ENCODE peak calls at places on chromosomes 3 and 15, in ten cellular contexts. U, C, W, V, T, H, M, N, X and J are unnamed samples.

GRCh38 chr3:105513042-105513441 is 146.3 kb downstream of the ALCAM start:
- DNase-seq in U (no peak), C (no peak), W (no peak), V (no peak), T (no peak), H (peak), M (no peak), N (peak), X (peak), J (no peak)

GRCh38 chr15:91357011-91357410 is 257.0 kb downstream of the SV2B start:
- DNase-seq in U (no peak), C (no peak), W (no peak), V (no peak), T (no peak), H (no peak), M (no peak), N (no peak), X (no peak), J (no peak)

GRCh38 chr3:62954579-62954978 is 79.4 kb upstream of the CADPS start:
- DNase-seq in U (no peak), C (no peak), W (no peak), V (no peak), T (no peak), H (peak), M (no peak), N (no peak), X (no peak), J (no peak)

GRCh38 chr15:52462806-52463360 is 65.8 kb downstream of the MYO5A start:
- DNase-seq in U (no peak), C (no peak), W (no peak), V (no peak), T (no peak), H (no peak), M (no peak), N (no peak), X (no peak), J (no peak)

GRCh38 chr3:177177670-177178295 is 19.5 kb downstream of the TBL1XR1 start:
- DNase-seq in U (no peak), C (no peak), W (no peak), V (no peak), T (no peak), H (no peak), M (no peak), N (no peak), X (no peak), J (no peak)

GRCh38 chr15:85750319-85750806 is 44.4 kb downstream of the KLHL25 start:
- DNase-seq in U (peak), C (no peak), W (no peak), V (no peak), T (peak), H (no peak), M (no peak), N (no peak), X (no peak), J (no peak)

GRCh38 chr3:152284906-152285305 is 16.2 kb downstream of the MBNL1 start:
- DNase-seq in U (no peak), C (no peak), W (no peak), V (no peak), T (no peak), H (no peak), M (no peak), N (no peak), X (no peak), J (no peak)

GRCh38 chr3:193701896-193702644 is 109.1 kb downstream of the OPA1 start:
- DNase-seq in U (no peak), C (peak), W (peak), V (no peak), T (no peak), H (no peak), M (no peak), N (no peak), X (peak), J (no peak)

GRCh38 chr3:172096881-172097420 is 57.6 kb downstream of the FNDC3B start:
- DNase-seq in U (no peak), C (no peak), W (no peak), V (no peak), T (no peak), H (peak), M (no peak), N (no peak), X (no peak), J (peak)

GRCh38 chr3:104101736-104102135 is 1265.0 kb upstream of the ALCAM start:
- DNase-seq in U (no peak), C (no peak), W (no peak), V (no peak), T (no peak), H (no peak), M (no peak), N (no peak), X (no peak), J (no peak)

GRCh38 chr3:90184861-90185260 is 1077.4 kb downstream of the EPHA3 start:
- DNase-seq in U (no peak), C (no peak), W (no peak), V (no peak), T (no peak), H (peak), M (no peak), N (peak), X (peak), J (peak)

GRCh38 chr15:34259557-34259956 is 34.7 kb downstream of the EMC4 start:
- DNase-seq in U (peak), C (no peak), W (no peak), V (no peak), T (no peak), H (no peak), M (no peak), N (no peak), X (no peak), J (no peak)

GRCh38 chr3:15812183-15812582 is 14.4 kb upstream of the ANKRD28 start:
- DNase-seq in U (no peak), C (peak), W (no peak), V (no peak), T (no peak), H (peak), M (no peak), N (peak), X (peak), J (no peak)

GRCh38 chr3:102148598-102149302 is 286.1 kb upstream of the ZPLD1 start:
- DNase-seq in U (no peak), C (no peak), W (no peak), V (no peak), T (no peak), H (no peak), M (no peak), N (no peak), X (no peak), J (no peak)

GRCh38 chr3:177930771-177931170 is 605.5 kb upstream of the KCNMB2 start:
- DNase-seq in U (no peak), C (no peak), W (no peak), V (no peak), T (no peak), H (no peak), M (no peak), N (no peak), X (no peak), J (no peak)

GRCh38 chr3:130906374-130906995 is 12.6 kb downstream of the ATP2C1 start:
- DNase-seq in U (no peak), C (no peak), W (no peak), V (no peak), T (no peak), H (no peak), M (no peak), N (no peak), X (no peak), J (no peak)

GRCh38 chr3:177932346-177932745 is 603.9 kb upstream of the KCNMB2 start:
- DNase-seq in U (no peak), C (no peak), W (no peak), V (no peak), T (no peak), H (no peak), M (no peak), N (no peak), X (no peak), J (no peak)

GRCh38 chr3:179544981-179545645 is 17.6 kb upstream of the ACTL6A start:
- DNase-seq in U (no peak), C (no peak), W (no peak), V (no peak), T (no peak), H (peak), M (no peak), N (no peak), X (no peak), J (no peak)

GRCh38 chr3:166837535-166837934 is 542.6 kb downstream of the ZBBX start:
- DNase-seq in U (no peak), C (peak), W (peak), V (no peak), T (no peak), H (peak), M (no peak), N (no peak), X (peak), J (no peak)

GRCh38 chr3:155870945-155871745 is 695 bp downstream of the GMPS start:
- DNase-seq in U (peak), C (peak), W (peak), V (peak), T (peak), H (peak), M (no peak), N (peak), X (peak), J (peak)

GRCh38 chr3:150666167-150666566 is 37.6 kb downstream of the ERICH6 start:
- DNase-seq in U (no peak), C (no peak), W (no peak), V (peak), T (no peak), H (no peak), M (no peak), N (no peak), X (no peak), J (no peak)

GRCh38 chr3:149042766-149043386 is 43.5 kb downstream of the HLTF start:
- DNase-seq in U (no peak), C (no peak), W (no peak), V (no peak), T (no peak), H (peak), M (no peak), N (peak), X (peak), J (no peak)

GRCh38 chr15:36643551-36643950 is 64.1 kb downstream of the CDIN1 start:
- DNase-seq in U (no peak), C (peak), W (no peak), V (no peak), T (no peak), H (no peak), M (no peak), N (no peak), X (no peak), J (peak)

GRCh38 chr3:66904816-66905543 is 93.1 kb upstream of the KBTBD8 start:
- DNase-seq in U (no peak), C (no peak), W (no peak), V (no peak), T (no peak), H (no peak), M (no peak), N (no peak), X (no peak), J (no peak)

GRCh38 chr3:47976135-47976758 is 40.0 kb downstream of the MAP4 start:
- DNase-seq in U (no peak), C (no peak), W (no peak), V (no peak), T (no peak), H (no peak), M (no peak), N (no peak), X (no peak), J (no peak)

GRCh38 chr3:138593488-138594149 is 441 bp downstream of the CEP70 start:
- DNase-seq in U (no peak), C (peak), W (no peak), V (no peak), T (no peak), H (no peak), M (no peak), N (no peak), X (no peak), J (no peak)